ENCODE peak calls at places on chromosomes 1 and 21, in six cellular contexts. One of them, this sample, is unnamed.

GRCh38 chr1:78491311-78492071 is 717 bp downstream of the PTGFR start:
- DNase-seq in mesendoderm: peak
- DNase-seq in IMR-90: peak
- DNase-seq in dorsolateral prefrontal cortex: no peak
- DNase-seq in CD4-positive, CD25-positive, alpha-beta regulatory T cell: no peak
- DNase-seq in fibroblast of lung: peak
- DNase-seq in this sample: no peak

GRCh38 chr21:34343347-34344057 is 20.3 kb upstream of the KCNE2 start:
- DNase-seq in mesendoderm: no peak
- DNase-seq in IMR-90: no peak
- DNase-seq in dorsolateral prefrontal cortex: no peak
- DNase-seq in CD4-positive, CD25-positive, alpha-beta regulatory T cell: no peak
- DNase-seq in fibroblast of lung: no peak
- DNase-seq in this sample: no peak

GRCh38 chr21:42375141-42375905 is 9.0 kb upstream of the TFF1 start:
- DNase-seq in mesendoderm: no peak
- DNase-seq in IMR-90: no peak
- DNase-seq in dorsolateral prefrontal cortex: no peak
- DNase-seq in CD4-positive, CD25-positive, alpha-beta regulatory T cell: no peak
- DNase-seq in fibroblast of lung: no peak
- DNase-seq in this sample: no peak

GRCh38 chr1:39453603-39454002 is 37.8 kb upstream of the BMP8A start:
- DNase-seq in mesendoderm: no peak
- DNase-seq in IMR-90: peak
- DNase-seq in dorsolateral prefrontal cortex: no peak
- DNase-seq in CD4-positive, CD25-positive, alpha-beta regulatory T cell: no peak
- DNase-seq in fibroblast of lung: peak
- DNase-seq in this sample: no peak

GRCh38 chr1:206472454-206472853 is 2.2 kb downstream of the IKBKE start:
- DNase-seq in mesendoderm: peak
- DNase-seq in IMR-90: peak
- DNase-seq in dorsolateral prefrontal cortex: no peak
- DNase-seq in CD4-positive, CD25-positive, alpha-beta regulatory T cell: peak
- DNase-seq in fibroblast of lung: peak
- DNase-seq in this sample: no peak

GRCh38 chr1:1947493-1947892 is 28.4 kb upstream of the TMEM52 start:
- DNase-seq in mesendoderm: no peak
- DNase-seq in IMR-90: no peak
- DNase-seq in dorsolateral prefrontal cortex: no peak
- DNase-seq in CD4-positive, CD25-positive, alpha-beta regulatory T cell: no peak
- DNase-seq in fibroblast of lung: no peak
- DNase-seq in this sample: no peak

GRCh38 chr1:199978408-199978940 is 49.0 kb upstream of the NR5A2 start:
- DNase-seq in mesendoderm: no peak
- DNase-seq in IMR-90: peak
- DNase-seq in dorsolateral prefrontal cortex: no peak
- DNase-seq in CD4-positive, CD25-positive, alpha-beta regulatory T cell: no peak
- DNase-seq in fibroblast of lung: no peak
- DNase-seq in this sample: no peak

GRCh38 chr1:226255380-226255779 is 31.9 kb downstream of the MIXL1 start:
- DNase-seq in mesendoderm: no peak
- DNase-seq in IMR-90: peak
- DNase-seq in dorsolateral prefrontal cortex: no peak
- DNase-seq in CD4-positive, CD25-positive, alpha-beta regulatory T cell: no peak
- DNase-seq in fibroblast of lung: peak
- DNase-seq in this sample: no peak

GRCh38 chr1:17277511-17278159 is 28.7 kb downstream of the PADI3 start:
- DNase-seq in mesendoderm: no peak
- DNase-seq in IMR-90: no peak
- DNase-seq in dorsolateral prefrontal cortex: no peak
- DNase-seq in CD4-positive, CD25-positive, alpha-beta regulatory T cell: no peak
- DNase-seq in fibroblast of lung: no peak
- DNase-seq in this sample: no peak

DNA sequence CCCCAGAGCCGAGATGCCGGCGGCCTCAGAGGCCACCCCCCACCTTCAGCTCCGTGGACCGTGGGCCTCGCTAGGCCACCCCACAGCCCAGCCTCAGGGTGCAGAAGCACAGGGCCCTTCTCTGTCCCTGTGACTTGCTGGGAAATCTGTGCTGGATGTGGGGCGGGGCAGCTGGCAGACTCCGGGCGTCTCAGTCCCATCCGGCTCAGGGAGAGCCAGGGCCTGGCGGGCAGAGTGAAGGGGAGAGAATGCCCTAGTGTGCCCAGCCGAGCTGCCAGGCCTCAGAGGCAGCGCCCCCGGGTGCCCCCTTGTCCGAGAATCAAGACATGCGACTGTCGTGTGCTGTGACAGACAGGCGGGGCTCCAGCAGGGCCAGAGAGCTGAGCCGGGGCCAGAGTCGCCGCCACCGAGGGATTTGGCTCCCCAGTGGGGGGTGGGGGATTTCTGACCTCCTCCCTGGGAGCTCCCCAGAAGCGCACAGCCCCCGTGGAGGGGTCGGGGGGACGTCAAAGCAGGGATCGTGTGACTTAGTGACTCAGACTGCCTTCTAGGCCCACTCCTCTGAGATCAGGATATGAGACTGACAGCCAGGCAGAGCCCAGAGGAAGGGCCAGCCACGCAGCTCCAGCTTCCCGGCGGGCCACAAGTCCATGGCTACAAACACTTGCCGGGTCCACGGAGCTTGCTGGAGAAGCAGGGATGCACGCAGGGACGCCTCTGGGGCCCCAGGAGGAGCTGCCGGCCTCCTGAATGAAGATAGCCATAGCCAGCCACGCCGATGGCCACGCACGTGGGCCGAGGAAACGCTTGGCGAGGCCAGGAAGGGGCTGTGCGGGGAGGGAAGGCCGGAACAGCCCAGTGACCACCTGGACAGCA is 11.9 kb downstream of the COL6A1 start:
- DNase-seq in mesendoderm: no peak
- DNase-seq in IMR-90: no peak
- DNase-seq in dorsolateral prefrontal cortex: peak
- DNase-seq in CD4-positive, CD25-positive, alpha-beta regulatory T cell: no peak
- DNase-seq in fibroblast of lung: no peak
- DNase-seq in this sample: no peak
- H3K27ac ChIP-seq in mesendoderm: no peak
- H3K27ac ChIP-seq in IMR-90: peak
- H3K27ac ChIP-seq in dorsolateral prefrontal cortex: peak
- H3K27ac ChIP-seq in CD4-positive, CD25-positive, alpha-beta regulatory T cell: no peak
- H3K27ac ChIP-seq in fibroblast of lung: peak
- H3K27ac ChIP-seq in this sample: no peak

GRCh38 chr1:22503721-22504410 is 52.2 kb downstream of the ZBTB40 start:
- DNase-seq in mesendoderm: no peak
- DNase-seq in IMR-90: peak
- DNase-seq in dorsolateral prefrontal cortex: no peak
- DNase-seq in CD4-positive, CD25-positive, alpha-beta regulatory T cell: no peak
- DNase-seq in fibroblast of lung: peak
- DNase-seq in this sample: no peak
- H3K27ac ChIP-seq in mesendoderm: no peak
- H3K27ac ChIP-seq in IMR-90: no peak
- H3K27ac ChIP-seq in dorsolateral prefrontal cortex: no peak
- H3K27ac ChIP-seq in CD4-positive, CD25-positive, alpha-beta regulatory T cell: no peak
- H3K27ac ChIP-seq in fibroblast of lung: no peak
- H3K27ac ChIP-seq in this sample: no peak

GRCh38 chr1:55622071-55622470 is 406.9 kb upstream of the USP24 start:
- DNase-seq in mesendoderm: no peak
- DNase-seq in IMR-90: no peak
- DNase-seq in dorsolateral prefrontal cortex: no peak
- DNase-seq in CD4-positive, CD25-positive, alpha-beta regulatory T cell: no peak
- DNase-seq in fibroblast of lung: no peak
- DNase-seq in this sample: no peak
- H3K27ac ChIP-seq in mesendoderm: no peak
- H3K27ac ChIP-seq in IMR-90: no peak
- H3K27ac ChIP-seq in dorsolateral prefrontal cortex: no peak
- H3K27ac ChIP-seq in CD4-positive, CD25-positive, alpha-beta regulatory T cell: no peak
- H3K27ac ChIP-seq in fibroblast of lung: no peak
- H3K27ac ChIP-seq in this sample: no peak

GRCh38 chr1:59814180-59814900 is 409 bp upstream of the HOOK1 start:
- DNase-seq in mesendoderm: peak
- DNase-seq in IMR-90: no peak
- DNase-seq in dorsolateral prefrontal cortex: peak
- DNase-seq in CD4-positive, CD25-positive, alpha-beta regulatory T cell: peak
- DNase-seq in fibroblast of lung: peak
- DNase-seq in this sample: peak
- H3K27ac ChIP-seq in mesendoderm: no peak
- H3K27ac ChIP-seq in IMR-90: no peak
- H3K27ac ChIP-seq in dorsolateral prefrontal cortex: peak
- H3K27ac ChIP-seq in CD4-positive, CD25-positive, alpha-beta regulatory T cell: peak
- H3K27ac ChIP-seq in fibroblast of lung: no peak
- H3K27ac ChIP-seq in this sample: no peak